ENCODE peak calls at places on chromosomes 6 and 20, in four cellular contexts. P is PC-3; G is pancreas; Y is effector memory CD4-positive, alpha-beta T cell. A is an unnamed sample. For H3K4me1 and H3K27me3, the result is how much of the 10 kb centered on the place peaks cover.

GRCh38 chr6:108993876-108994275 is 100.8 kb downstream of the SESN1 start:
- DNase-seq in P (no peak), G (no peak), Y (no peak), A (no peak)

GRCh38 chr6:3751019-3751729 is at the start of gene PXDC1:
- DNase-seq in P (peak), G (no peak), Y (no peak), A (no peak)

GRCh38 chr6:84688187-84688878 is 76.1 kb downstream of the TBX18 start:
- DNase-seq in P (no peak), G (no peak), Y (no peak), A (no peak)

GRCh38 chr6:55977959-55978358 is 102.6 kb upstream of the BMP5 start:
- DNase-seq in P (no peak), G (no peak), Y (no peak), A (no peak)

GRCh38 chr20:63071541-63072181 is 64.9 kb upstream of the BHLHE23 start:
- DNase-seq in P (peak), G (no peak), Y (no peak), A (no peak)

GRCh38 chr6:38346291-38347079 is 293.2 kb downstream of the BTBD9 start:
- DNase-seq in P (peak), G (no peak), Y (no peak), A (no peak)

GRCh38 chr6:153024401-153025017 is 22.0 kb upstream of the MTRF1L start:
- DNase-seq in P (peak), G (peak), Y (no peak), A (peak)

GRCh38 chr20:37390891-37391525 is 45.1 kb downstream of the SRC start:
- DNase-seq in P (no peak), G (no peak), Y (no peak), A (no peak)

GRCh38 chr6:12022903-12023522 is 10.9 kb downstream of the HIVEP1 start:
- DNase-seq in P (no peak), G (no peak), Y (no peak), A (no peak)

GRCh38 chr20:32481311-32482103 is 103.6 kb downstream of the NOL4L start:
- DNase-seq in P (no peak), G (peak), Y (no peak), A (no peak)

GRCh38 chr6:31586596-31586995 is 519 bp downstream of the LST1 start:
- DNase-seq in P (no peak), G (peak), Y (no peak), A (no peak)

GRCh38 chr6:157143171-157143884 is 180.0 kb downstream of the TMEM242 start:
- DNase-seq in P (peak), G (no peak), Y (no peak), A (no peak)

GRCh38 chr6:49651239-49651638 is 14.6 kb upstream of the RHAG start:
- DNase-seq in P (no peak), G (no peak), Y (no peak), A (no peak)

GRCh38 chr6:90086517-90086916 is 192.2 kb downstream of the GJA10 start:
- DNase-seq in P (peak), G (no peak), Y (no peak), A (no peak)

GRCh38 chr20:14498809-14499208 is 161.4 kb upstream of the FLRT3 start:
- DNase-seq in P (no peak), G (no peak), Y (no peak), A (no peak)

GRCh38 chr20:38165089-38165965 is at the start of gene TGM2:
- DNase-seq in P (peak), G (peak), Y (peak), A (no peak)

GRCh38 chr6:33264015-33264414 is 7.7 kb downstream of the VPS52 start:
- DNase-seq in P (no peak), G (no peak), Y (no peak), A (no peak)

GRCh38 chr6:37516076-37516919 is 16.6 kb upstream of the CCDC167 start:
- DNase-seq in P (peak), G (no peak), Y (peak), A (peak)

GRCh38 chr6:281469-282103 is 10.7 kb upstream of the DUSP22 start:
- DNase-seq in P (no peak), G (no peak), Y (no peak), A (no peak)

GRCh38 chr20:1034420-1034799 is 32.3 kb upstream of the RSPO4 start:
- DNase-seq in P (no peak), G (no peak), Y (no peak), A (no peak)

GRCh38 chr20:1489764-1490436 is 1.3 kb downstream of the SIRPB2 start:
- DNase-seq in P (peak), G (no peak), Y (no peak), A (no peak)

GRCh38 chr20:2005831-2006426 is 12.1 kb upstream of the PDYN start:
- DNase-seq in P (peak), G (peak), Y (no peak), A (peak)

GRCh38 chr6:138948028-138948427 is 40.0 kb downstream of the REPS1 start:
- DNase-seq in P (peak), G (no peak), Y (no peak), A (no peak)

GRCh38 chr6:8389034-8389818 is 46.1 kb downstream of the SLC35B3 start:
- DNase-seq in P (no peak), G (no peak), Y (no peak), A (no peak)

GRCh38 chr20:44211177-44212039 is 837 bp upstream of the OSER1 start:
- DNase-seq in P (no peak), G (no peak), Y (no peak), A (no peak)

GRCh38 chr6:163302747-163303146 is 111.8 kb upstream of the QKI start:
- DNase-seq in P (no peak), G (no peak), Y (no peak), A (no peak)

GRCh38 chr6:4133941-4134838 is 1.2 kb downstream of the ECI2 start:
- DNase-seq in P (peak), G (peak), Y (no peak), A (peak)

GRCh38 chr20:10490706-10491105 is 55.6 kb downstream of the SLX4IP start:
- DNase-seq in P (no peak), G (no peak), Y (no peak), A (no peak)

GRCh38 chr20:25336561-25337422 is 53.8 kb downstream of the ABHD12 start:
- DNase-seq in P (peak), G (peak), Y (no peak), A (no peak)

GRCh38 chr6:28371706-28372451 is 22.1 kb downstream of the ZKSCAN3 start:
- DNase-seq in P (no peak), G (no peak), Y (no peak), A (no peak)

GRCh38 chr6:105890521-105891244 is 195.5 kb upstream of the PRDM1 start:
- DNase-seq in P (peak), G (no peak), Y (no peak), A (no peak)

GRCh38 chr6:121443953-121444590 is 8.6 kb downstream of the GJA1 start:
- DNase-seq in P (no peak), G (no peak), Y (no peak), A (no peak)

GRCh38 chr20:31670371-31671228 is 32.9 kb downstream of the COX4I2 start:
- DNase-seq in P (no peak), G (peak), Y (no peak), A (no peak)

GRCh38 chr6:132479131-132479530 is 33.8 kb downstream of the STX7 start:
- DNase-seq in P (no peak), G (no peak), Y (no peak), A (no peak)

GRCh38 chr6:102381203-102381602 is 987.7 kb downstream of the GRIK2 start:
- DNase-seq in P (peak), G (no peak), Y (no peak), A (no peak)

GRCh38 chr20:48298851-48299484 is 513.7 kb upstream of the SULF2 start:
- DNase-seq in P (peak), G (peak), Y (no peak), A (no peak)

GRCh38 chr6:167093406-167093921 is 29.4 kb upstream of the CCR6 start:
- DNase-seq in P (no peak), G (no peak), Y (no peak), A (no peak)

GRCh38 chr6:167095888-167096287 is 27.0 kb upstream of the CCR6 start:
- DNase-seq in P (no peak), G (no peak), Y (no peak), A (no peak)

GRCh38 chr6:167093922-167094432 is 28.9 kb upstream of the CCR6 start:
- DNase-seq in P (no peak), G (no peak), Y (peak), A (peak)

GRCh38 chr6:167094820-167095637 is 27.9 kb upstream of the CCR6 start:
- DNase-seq in P (no peak), G (no peak), Y (peak), A (peak)

GRCh38 chr6:167094436-167094819 is 28.5 kb upstream of the CCR6 start:
- DNase-seq in P (no peak), G (no peak), Y (no peak), A (no peak)
- H3K4me1 ChIP-seq in P (under half), G (under half), Y (half or more), A (half or more)

DNA sequence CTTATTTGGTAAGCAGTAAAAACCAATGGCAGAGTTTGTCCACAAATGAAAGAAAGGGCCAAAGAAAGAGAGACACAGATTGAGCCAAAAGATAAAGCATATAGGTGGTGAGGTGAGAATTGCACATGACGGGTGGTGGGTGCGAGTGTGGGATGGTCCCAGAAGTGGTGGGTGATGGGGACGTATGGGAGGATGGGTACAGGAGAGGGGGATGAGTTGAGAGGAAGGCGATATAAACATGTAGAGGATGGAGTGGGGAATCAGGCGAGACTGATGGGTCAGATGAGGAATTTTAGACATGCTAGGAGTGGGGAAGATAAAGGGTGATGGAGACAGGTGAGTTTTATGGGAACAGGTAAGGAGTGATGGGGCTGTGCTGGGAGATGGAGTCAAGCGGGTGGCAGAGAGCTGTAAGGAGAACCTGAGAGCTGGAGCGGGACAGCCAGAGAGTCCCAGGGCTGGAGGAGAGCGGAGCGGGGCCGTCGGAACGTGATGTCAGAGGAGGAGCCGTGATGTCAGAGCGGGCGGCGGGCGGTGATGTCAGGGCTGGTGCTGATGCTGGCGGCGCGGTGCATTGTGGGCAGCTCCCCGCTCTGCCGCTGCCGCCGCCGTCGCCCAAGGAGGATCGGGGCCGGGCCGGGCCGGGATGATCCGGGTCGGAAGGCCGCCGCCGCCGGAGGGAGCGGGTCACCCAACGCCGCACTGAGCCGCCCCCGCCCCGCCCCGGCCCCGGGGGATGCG is at the start of gene TTBK1:
- DNase-seq in P (no peak), G (no peak), Y (peak), A (peak)
- H3K27me3 ChIP-seq in P (half or more), G (under half), Y (under half), A (under half)

GRCh38 chr6:158646023-158646888 is 1.7 kb upstream of the DYNLT1 start:
- DNase-seq in P (peak), G (peak), Y (no peak), A (no peak)

GRCh38 chr6:158645064-158646022 is 800 bp upstream of the DYNLT1 start:
- DNase-seq in P (peak), G (no peak), Y (no peak), A (no peak)

GRCh38 chr6:158648682-158649131 is 1.1 kb upstream of the SYTL3 start:
- DNase-seq in P (peak), G (no peak), Y (no peak), A (no peak)

GRCh38 chr6:158647501-158647900 is 2.4 kb upstream of the SYTL3 start:
- DNase-seq in P (no peak), G (no peak), Y (no peak), A (no peak)

GRCh38 chr6:158649289-158650143 is at the start of gene SYTL3:
- DNase-seq in P (no peak), G (peak), Y (peak), A (peak)
- H3K4me1 ChIP-seq in P (under half), G (under half), Y (half or more), A (half or more)

GRCh38 chr20:5463007-5463686 is 146.4 kb upstream of the PROKR2 start:
- DNase-seq in P (no peak), G (peak), Y (no peak), A (no peak)
- H3K27me3 ChIP-seq in P (half or more), G (under half), Y (under half), A (under half)

DNA sequence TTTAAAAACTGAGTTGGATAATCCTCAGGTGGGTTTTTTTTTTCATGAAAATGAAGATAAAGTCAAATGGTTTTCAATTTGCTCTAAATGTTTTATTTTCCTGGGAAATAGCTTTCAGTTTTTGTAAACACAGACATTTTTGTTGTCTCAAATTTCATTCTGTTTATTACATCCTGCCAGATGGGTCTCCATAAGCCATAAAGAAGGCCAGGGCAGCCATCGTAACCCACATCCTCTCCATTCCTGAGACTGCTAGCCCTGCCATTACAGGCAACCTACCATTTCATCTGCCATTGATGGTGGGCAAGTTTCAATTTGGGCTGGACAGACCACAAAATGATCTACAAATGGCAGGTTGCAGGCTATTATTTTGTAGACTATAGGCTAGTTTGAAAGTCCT is 60.8 kb downstream of the BTBD3 start:
- DNase-seq in P (no peak), G (no peak), Y (no peak), A (no peak)
- H3K4me1 ChIP-seq in P (under half), G (under half), Y (under half), A (under half)

DNA sequence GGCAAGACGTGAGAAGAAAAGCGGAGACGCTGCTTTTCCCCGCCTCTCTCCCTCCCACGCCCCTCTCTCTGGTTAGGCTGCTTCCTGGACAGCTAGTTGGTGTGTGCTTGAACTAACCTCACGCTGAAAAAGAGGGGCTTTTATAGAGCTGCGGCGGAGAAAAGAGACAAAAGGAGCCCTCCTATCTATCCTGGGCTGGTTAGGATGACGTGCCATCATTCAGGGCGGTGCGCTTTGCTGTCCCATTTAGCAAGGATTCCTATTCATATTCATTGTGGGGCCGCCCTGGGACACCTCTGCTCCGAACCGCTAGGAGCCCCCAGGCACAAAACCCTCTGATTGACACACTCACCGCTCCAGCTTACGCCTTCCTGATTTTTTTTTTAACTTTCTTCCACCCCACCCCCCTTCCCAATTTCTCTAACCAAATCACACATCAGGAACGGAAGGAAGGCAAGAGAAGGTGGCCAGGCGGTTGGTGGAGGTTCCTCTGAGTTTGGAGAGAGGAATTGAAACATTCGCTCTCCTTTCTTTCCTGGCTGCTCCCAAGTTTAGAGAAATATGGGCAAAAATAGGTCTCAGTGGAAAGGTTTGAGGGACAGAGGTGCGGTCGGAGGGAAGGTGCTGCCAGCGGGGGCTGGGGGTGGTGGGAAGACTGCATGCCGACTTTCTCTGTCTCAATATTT is at the start of gene OLIG3:
- DNase-seq in P (no peak), G (no peak), Y (no peak), A (no peak)
- H3K27me3 ChIP-seq in P (under half), G (half or more), Y (half or more), A (half or more)

DNA sequence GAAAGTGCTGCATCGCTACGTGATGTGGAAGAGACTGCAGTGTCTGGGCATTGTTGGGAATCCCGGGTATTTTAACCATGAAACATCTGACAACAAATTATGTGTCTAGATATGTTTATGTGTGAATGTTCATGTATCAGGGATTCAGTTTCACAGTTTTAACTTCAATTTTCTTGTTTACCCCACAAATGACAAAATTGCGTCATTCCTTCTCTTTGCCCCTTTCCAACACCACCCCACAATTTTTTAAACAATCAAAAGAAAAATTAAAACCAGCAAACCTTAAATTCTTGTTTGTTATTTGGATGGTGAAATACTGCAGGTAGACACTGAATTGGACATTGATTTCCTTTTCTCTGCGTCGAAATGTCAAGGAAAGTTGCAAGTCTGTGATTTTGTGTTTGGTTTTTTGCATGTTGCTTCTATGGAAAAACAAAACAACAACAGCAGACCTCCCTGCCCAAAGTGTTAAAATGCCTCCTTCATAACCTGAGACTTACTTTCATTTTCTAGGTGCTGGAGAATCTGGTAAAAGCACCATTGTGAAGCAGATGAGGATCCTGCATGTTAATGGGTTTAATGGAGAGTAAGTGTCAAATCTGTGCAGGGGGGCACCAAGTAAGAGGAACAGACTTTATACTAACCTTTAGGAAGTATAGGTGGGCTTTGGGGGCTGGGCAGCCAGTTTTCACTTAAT is 42.7 kb downstream of the GNAS start:
- DNase-seq in P (no peak), G (no peak), Y (no peak), A (peak)
- H3K4me1 ChIP-seq in P (under half), G (under half), Y (under half), A (under half)